ENCODE peak calls at places on chromosome 6, in six cellular contexts. G, X, K, W, L and E are unnamed samples.

GRCh38 chr6:105511639-105512038 is 108.8 kb upstream of the PREP start:
- ATAC-seq in G (no peak), W (no peak), L (no peak), X (no peak), K (no peak), E (no peak)

GRCh38 chr6:88843040-88843439 is 120.4 kb downstream of the RNGTT start:
- ATAC-seq in K (no peak), G (no peak), L (peak; percentile 87), X (no peak), W (peak; percentile 57), E (peak; percentile 51)

GRCh38 chr6:67353861-67354260 is 1281.2 kb upstream of the ADGRB3 start:
- ATAC-seq in G (no peak), L (no peak), W (no peak), K (no peak), X (no peak), E (no peak)

GRCh38 chr6:57198926-57199636 is 23.0 kb downstream of the RAB23 start:
- ATAC-seq in K (no peak), L (peak; percentile 41), G (no peak), W (no peak), X (no peak), E (no peak)

GRCh38 chr6:130981409-130981808 is 81.6 kb downstream of the EPB41L2 start:
- ATAC-seq in X (no peak), K (no peak), W (peak; percentile 50), G (no peak), L (no peak), E (peak; percentile 39)

GRCh38 chr6:150640556-150641206 is 41.0 kb downstream of the PLEKHG1 start:
- ATAC-seq in W (no peak), K (no peak), L (no peak), G (no peak), X (no peak), E (no peak)

GRCh38 chr6:136087986-136088385 is 162.1 kb downstream of the MTFR2 start:
- ATAC-seq in K (no peak), G (no peak), L (no peak), X (no peak), W (no peak), E (no peak)

GRCh38 chr6:158344534-158344933 is 32.3 kb downstream of the TULP4 start:
- ATAC-seq in K (no peak), G (peak; percentile 95), X (no peak), L (no peak), W (no peak), E (no peak)

GRCh38 chr6:124158024-124158423 is 354.4 kb downstream of the NKAIN2 start:
- ATAC-seq in K (no peak), W (no peak), L (no peak), G (no peak), X (no peak), E (no peak)

GRCh38 chr6:29941916-29942274 is 437 bp upstream of the HLA-A start:
- ATAC-seq in X (no peak), L (peak; percentile 59), W (peak; percentile 33), G (no peak), K (no peak), E (peak; percentile 40)

GRCh38 chr6:9540534-9541126 is 874.2 kb downstream of the TFAP2A start:
- ATAC-seq in W (no peak), L (no peak), K (peak; percentile 51), G (peak; percentile 51), X (no peak), E (no peak)

GRCh38 chr6:72246926-72247325 is 360.6 kb downstream of the RIMS1 start:
- ATAC-seq in G (no peak), K (no peak), X (no peak), L (no peak), W (no peak), E (no peak)

GRCh38 chr6:6191476-6191875 is 129.0 kb downstream of the F13A1 start:
- ATAC-seq in W (no peak), K (no peak), X (no peak), G (no peak), L (no peak), E (no peak)

GRCh38 chr6:44145839-44146238 is 12.8 kb upstream of the CAPN11 start:
- ATAC-seq in X (no peak), K (no peak), G (no peak), L (no peak), W (no peak), E (no peak)

GRCh38 chr6:107674995-107675738 is 148.9 kb downstream of the SCML4 start:
- ATAC-seq in G (peak; percentile 98), X (peak; percentile 98), W (peak; percentile 89), L (peak; percentile 93), K (peak; percentile 98), E (peak; percentile 81)